ENCODE peak calls at places on chromosome 19, in four cellular contexts. T is CD8-positive, alpha-beta T cell; P is A549; Q is gastrocnemius medialis. V is an unnamed sample. For H3K9me3, the result is how much of the 10 kb centered on the place peaks cover.

GRCh38 chr19:46020819-46021125 is 2.1 kb downstream of the PGLYRP1 start:
- ATAC-seq in T (no peak), P (no peak), Q (no peak), V (no peak)

GRCh38 chr19:34288381-34288780 is 34.0 kb downstream of the GARRE1 start:
- ATAC-seq in T (no peak), P (no peak), Q (no peak), V (no peak)

GRCh38 chr19:45767410-45767880 is 1.6 kb downstream of the SIX5 start:
- ATAC-seq in T (no peak), P (peak), Q (peak), V (peak)

GRCh38 chr19:51815038-51815437 is 20.1 kb downstream of the FPR3 start:
- ATAC-seq in T (no peak), P (no peak), Q (no peak), V (no peak)

GRCh38 chr19:7869910-7870511 is 4.2 kb downstream of the PRR36 start:
- ATAC-seq in T (peak), P (peak), Q (peak), V (no peak)

GRCh38 chr19:11420894-11421606 is 1.9 kb upstream of the RGL3 start:
- ATAC-seq in T (peak), P (no peak), Q (no peak), V (no peak)

GRCh38 chr19:20969498-20969897 is 46.4 kb downstream of the ZNF85 start:
- ATAC-seq in T (no peak), P (no peak), Q (no peak), V (no peak)

GRCh38 chr19:51372649-51373504 is at the start of gene NKG7:
- ATAC-seq in T (peak), P (no peak), Q (no peak), V (no peak)

GRCh38 chr19:33035461-33035860 is 29.2 kb downstream of the RHPN2 start:
- ATAC-seq in T (no peak), P (no peak), Q (no peak), V (no peak)

GRCh38 chr19:3605770-3606169 is 905 bp downstream of the TBXA2R start:
- ATAC-seq in T (no peak), P (no peak), Q (no peak), V (no peak)
- H3K27ac ChIP-seq in T (peak), P (no peak), Q (peak), V (peak)

GRCh38 chr19:4775627-4776152 is 15.8 kb upstream of the FEM1A start:
- ATAC-seq in T (no peak), P (no peak), Q (no peak), V (no peak)

GRCh38 chr19:4780860-4781259 is 10.7 kb upstream of the FEM1A start:
- ATAC-seq in T (no peak), P (no peak), Q (no peak), V (no peak)

GRCh38 chr19:4773047-4773640 is 18.4 kb upstream of the FEM1A start:
- ATAC-seq in T (no peak), P (peak), Q (no peak), V (no peak)

GRCh38 chr19:4774136-4774535 is 17.4 kb upstream of the FEM1A start:
- ATAC-seq in T (no peak), P (no peak), Q (no peak), V (no peak)

GRCh38 chr19:4776436-4777205 is 14.9 kb upstream of the FEM1A start:
- ATAC-seq in T (no peak), P (peak), Q (no peak), V (no peak)
- H3K9me3 ChIP-seq in T (under half), P (under half), Q (under half), V (under half)

GRCh38 chr19:3275583-3276340 is 51.3 kb downstream of the CELF5 start:
- ATAC-seq in T (peak), P (peak), Q (no peak), V (peak)
- H3K27ac ChIP-seq in T (peak), P (peak), Q (no peak), V (no peak)

DNA sequence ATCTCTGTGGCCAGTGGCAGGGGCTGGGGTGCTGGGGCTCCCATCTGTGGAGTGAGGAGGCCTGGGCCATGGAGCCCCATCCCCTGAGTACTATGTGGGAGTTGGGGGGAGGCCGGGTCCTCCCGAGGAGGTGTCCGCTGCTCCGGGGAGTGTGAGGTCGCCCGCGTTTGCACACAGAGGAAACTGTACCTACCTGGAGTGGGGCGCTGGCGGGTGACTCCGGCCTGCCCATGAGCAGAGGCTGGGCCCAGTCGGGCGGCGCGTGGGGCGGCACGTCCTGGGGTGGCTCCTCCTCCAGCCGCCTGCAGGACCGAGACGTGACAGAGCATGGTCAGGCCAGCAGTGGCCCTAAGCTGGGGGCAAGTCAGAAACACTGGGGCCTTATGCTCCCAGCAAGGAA is 33.8 kb upstream of the MATK start:
- ATAC-seq in T (no peak), P (no peak), Q (no peak), V (no peak)
- H3K9me3 ChIP-seq in T (under half), P (under half), Q (under half), V (under half)

DNA sequence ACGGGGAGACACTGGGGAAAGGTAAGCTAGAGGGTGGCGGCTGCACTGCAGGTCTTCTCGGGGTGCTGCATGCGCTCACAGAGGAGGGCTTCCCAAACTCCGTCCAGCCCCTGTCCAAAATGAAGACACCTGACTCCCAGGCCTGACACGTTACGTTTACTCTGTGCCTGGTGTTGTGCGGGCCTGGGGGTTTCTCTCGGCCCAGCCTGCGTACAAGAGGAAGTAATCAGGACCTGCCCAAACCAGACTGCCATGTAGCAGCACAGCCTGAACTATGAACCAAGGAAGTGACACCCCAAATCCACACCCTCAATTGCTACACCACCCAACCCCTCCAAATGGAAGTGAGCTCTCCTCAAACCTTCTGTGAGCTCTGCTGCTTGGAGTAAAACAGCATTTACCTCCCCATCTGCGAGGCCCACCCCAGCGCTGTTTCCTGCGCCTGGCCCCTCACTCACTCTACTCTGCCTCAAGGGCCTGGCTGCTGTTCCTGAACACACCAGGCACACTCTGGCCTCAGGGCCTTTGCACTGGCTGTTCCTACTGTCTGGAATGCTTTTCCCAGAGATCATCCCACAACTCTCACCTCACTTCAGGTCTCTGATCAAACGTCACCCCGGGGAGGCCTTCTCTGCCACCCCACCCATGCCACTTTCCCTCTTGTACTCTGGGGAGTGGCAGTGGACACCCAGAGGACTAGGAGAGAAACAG is 3.0 kb downstream of the HSPBP1 start:
- ATAC-seq in T (no peak), P (no peak), Q (no peak), V (no peak)
- H3K27ac ChIP-seq in T (peak), P (no peak), Q (no peak), V (no peak)

GRCh38 chr19:3753631-3754410 is 7.7 kb downstream of the APBA3 start:
- ATAC-seq in T (no peak), P (no peak), Q (no peak), V (no peak)
- H3K9me3 ChIP-seq in T (under half), P (under half), Q (under half), V (under half)

DNA sequence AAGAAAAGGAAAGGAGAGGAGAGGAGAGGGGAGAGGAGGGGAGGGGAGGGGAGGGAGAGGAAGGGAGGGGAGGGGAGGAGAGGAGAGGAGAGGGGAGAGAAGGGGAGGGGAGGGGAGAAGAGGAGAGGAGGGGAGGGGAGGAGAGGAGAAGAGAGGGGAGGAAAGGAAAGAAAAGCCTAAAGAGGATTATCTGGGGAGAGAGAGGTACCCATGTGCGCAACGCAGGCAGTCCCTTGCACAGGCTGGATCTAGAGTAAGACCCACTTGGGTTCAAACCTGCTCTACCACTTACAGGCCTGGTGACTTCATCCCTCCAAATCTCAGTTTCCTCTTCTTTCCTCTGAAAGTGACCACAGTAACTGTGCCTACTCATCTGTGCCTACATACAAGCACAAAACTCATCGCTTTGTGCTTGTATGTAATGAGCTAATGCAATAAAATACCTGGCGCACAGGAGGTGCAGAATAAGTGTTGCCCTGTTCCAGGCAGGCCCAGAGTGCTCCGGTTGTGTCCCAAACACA is 753 bp upstream of the MAP1S start:
- ATAC-seq in T (no peak), P (no peak), Q (no peak), V (no peak)
- H3K27ac ChIP-seq in T (no peak), P (peak), Q (no peak), V (no peak)

V was measured in gastroesophageal sphincter.